ENCODE peak calls at places on chromosomes 5 and 9, in ten cellular contexts. Y is ascending aorta, S is IMR-90, B is SK-N-SH, W is psoas muscle, V is fibroblast of mammary gland, P is ovary, Z is stomach, L is cardiac fibroblast, H is adrenal gland. U is an unnamed sample.
A peak's percentile ranks its signal among the peaks of the same experiment; 100 is the strongest.

GRCh38 chr9:134010774-134011173 is 14.5 kb upstream of the BRD3OS start:
- DNase-seq in Y (no peak), S (no peak), B (peak; percentile 66), W (no peak), V (no peak), P (no peak), Z (peak; percentile 77), L (peak; percentile 26), H (peak; percentile 82), U (no peak)

GRCh38 chr9:101711330-101711941 is 27.0 kb downstream of the GRIN3A start:
- DNase-seq in Y (no peak), S (no peak), B (peak; percentile 30), W (no peak), V (peak; percentile 8), P (no peak), Z (no peak), L (no peak), H (no peak), U (no peak)

GRCh38 chr5:104363567-104363966 is 801.0 kb upstream of the NUDT12 start:
- DNase-seq in Y (no peak), S (no peak), B (no peak), W (no peak), V (no peak), P (no peak), Z (no peak), L (no peak), H (no peak), U (no peak)

GRCh38 chr5:133978943-133979342 is 10.5 kb upstream of the C5orf15 start:
- DNase-seq in Y (no peak), S (no peak), B (no peak), W (no peak), V (no peak), P (no peak), Z (no peak), L (no peak), H (no peak), U (no peak)

GRCh38 chr5:143889986-143890385 is 78.0 kb downstream of the HMHB1 start:
- DNase-seq in Y (no peak), S (peak; percentile 49), B (no peak), W (no peak), V (peak; percentile 42), P (no peak), Z (no peak), L (peak; percentile 74), H (no peak), U (no peak)

GRCh38 chr9:111102793-111103474 is 64.7 kb upstream of the LPAR1 start:
- DNase-seq in Y (no peak), S (peak; percentile 31), B (no peak), W (no peak), V (peak; percentile 68), P (no peak), Z (no peak), L (peak; percentile 10), H (no peak), U (no peak)

GRCh38 chr9:120978987-120979386 is 52.4 kb upstream of the TRAF1 start:
- DNase-seq in Y (no peak), S (no peak), B (no peak), W (no peak), V (no peak), P (no peak), Z (no peak), L (no peak), H (no peak), U (no peak)

GRCh38 chr9:35757527-35758275 is 3.6 kb upstream of the MSMP start:
- DNase-seq in Y (no peak), S (no peak), B (peak; percentile 72), W (no peak), V (no peak), P (no peak), Z (no peak), L (peak; percentile 11), H (peak; percentile 50), U (no peak)

DNA sequence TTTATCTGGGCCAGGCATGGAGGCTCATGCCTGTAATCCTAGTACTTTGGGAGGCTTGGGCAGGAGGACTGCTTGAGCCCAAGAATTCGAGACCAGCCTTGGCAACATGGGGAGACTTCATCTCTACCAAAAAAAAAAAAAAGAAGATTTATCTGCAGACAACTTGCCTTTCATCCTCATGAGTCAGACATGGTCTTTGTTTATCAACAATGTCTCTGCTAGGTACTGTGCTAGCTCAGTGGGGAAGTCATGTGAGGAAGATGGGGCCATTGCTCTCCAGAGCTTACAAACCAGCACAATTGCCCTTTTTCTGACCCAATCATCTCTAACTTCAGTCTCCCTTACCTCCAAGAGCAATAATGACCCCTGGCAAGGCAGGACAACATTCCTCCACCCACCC is 1.6 kb downstream of the URM1 start:
- DNase-seq in Y (no peak), S (peak; percentile 68), B (no peak), W (no peak), V (peak; percentile 57), P (no peak), Z (no peak), L (no peak), H (no peak), U (no peak)
- H3K4me3 ChIP-seq in Y (no peak overlapping the region), S (no peak overlapping the region), B (no peak overlapping the region), W (peak overlapping the region; percentile 87), V (no peak overlapping the region), P (no peak overlapping the region), Z (peak overlapping the region; percentile 92), L (no peak overlapping the region), H (no peak overlapping the region), U (peak overlapping the region; percentile 99)

GRCh38 chr9:137620581-137620980 is 1.8 kb downstream of the EHMT1 start:
- DNase-seq in Y (no peak), S (no peak), B (no peak), W (no peak), V (no peak), P (no peak), Z (no peak), L (no peak), H (no peak), U (no peak)

GRCh38 chr9:137615387-137615871 is 3.4 kb upstream of the EHMT1 start:
- DNase-seq in Y (no peak), S (no peak), B (no peak), W (no peak), V (no peak), P (no peak), Z (no peak), L (no peak), H (peak; percentile 85), U (no peak)

GRCh38 chr9:137621131-137621757 is 2.4 kb downstream of the EHMT1 start:
- DNase-seq in Y (no peak), S (no peak), B (no peak), W (no peak), V (peak; percentile 33), P (no peak), Z (no peak), L (peak; percentile 35), H (peak; percentile 21), U (no peak)

GRCh38 chr9:137619240-137620090 is 660 bp downstream of the EHMT1 start:
- DNase-seq in Y (no peak), S (peak; percentile 36), B (no peak), W (peak; percentile 64), V (peak; percentile 49), P (peak; percentile 59), Z (peak; percentile 42), L (peak; percentile 59), H (peak; percentile 58), U (no peak)

DNA sequence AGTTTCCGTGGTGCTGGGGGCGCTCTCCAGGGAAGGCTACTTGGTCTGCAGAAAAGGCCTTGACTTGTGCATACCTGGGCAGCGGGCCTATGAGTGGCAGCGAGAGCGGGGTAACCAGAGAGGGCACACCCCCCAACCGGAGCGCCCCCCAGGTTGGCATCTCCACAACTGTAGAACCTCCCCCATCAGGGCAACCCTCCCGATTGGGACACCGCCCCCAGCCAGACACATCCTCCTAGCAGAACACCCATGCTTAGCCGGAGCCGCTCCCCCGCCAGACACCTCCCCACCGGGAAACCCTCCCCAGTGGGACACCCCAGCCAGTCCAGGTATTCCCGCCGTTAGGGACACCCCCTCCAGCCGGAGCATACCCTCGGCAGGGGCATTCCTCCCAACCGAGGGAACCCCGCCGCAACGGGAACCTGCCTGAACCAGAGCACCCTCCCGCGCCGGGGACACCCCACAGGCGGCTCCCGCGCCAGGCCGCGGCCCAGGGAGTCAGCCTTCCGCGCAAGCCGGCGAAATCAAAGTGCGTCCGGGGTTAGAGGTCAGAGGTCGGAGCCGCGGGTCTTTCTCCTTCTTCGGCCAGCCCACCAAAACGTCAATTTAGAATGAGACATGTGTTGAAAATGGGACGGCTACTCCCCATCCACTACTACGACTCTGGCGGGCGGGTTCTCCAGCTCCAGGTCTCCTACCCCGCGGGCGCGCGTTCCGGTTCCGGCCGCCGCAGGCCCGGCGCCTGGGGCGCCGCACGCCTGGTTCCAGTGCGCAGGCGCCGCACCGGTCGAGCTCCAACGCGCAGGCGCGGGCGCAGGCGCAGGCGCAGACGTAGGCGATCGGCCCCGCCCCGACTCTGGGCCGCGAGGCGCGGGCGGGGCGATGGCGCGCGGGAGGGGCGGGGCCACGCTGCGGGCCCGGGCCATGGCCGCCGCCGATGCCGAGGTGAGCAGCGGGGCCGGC is at the start of gene EHMT1:
- DNase-seq in Y (peak; percentile 41), S (peak; percentile 74), B (peak; percentile 99), W (peak; percentile 94), V (peak; percentile 75), P (peak; percentile 95), Z (peak; percentile 91), L (peak; percentile 88), H (peak; percentile 88), U (no peak)
- TF ChIP-seq CTCF in Y (no peak), S (peak; percentile 2), B (no peak), W (no peak), V (no peak), P (no peak), Z (no peak), L (no peak), H (no peak), U (no peak)

GRCh38 chr9:135896626-135897025 is 10.7 kb downstream of the CAMSAP1 start:
- DNase-seq in Y (no peak), S (no peak), B (no peak), W (no peak), V (no peak), P (no peak), Z (no peak), L (no peak), H (no peak), U (no peak)
- H3K4me3 ChIP-seq in Y (no peak overlapping the region), S (no peak overlapping the region), B (no peak overlapping the region), W (no peak overlapping the region), V (no peak overlapping the region), P (no peak overlapping the region), Z (no peak overlapping the region), L (no peak overlapping the region), H (no peak overlapping the region), U (no peak overlapping the region)

GRCh38 chr5:1005362-1005851 is 3.2 kb upstream of the NKD2 start:
- DNase-seq in Y (peak; percentile 4), S (no peak), B (no peak), W (peak; percentile 41), V (no peak), P (peak; percentile 38), Z (peak; percentile 21), L (no peak), H (peak; percentile 12), U (no peak)

GRCh38 chr5:1005904-1006655 is 2.5 kb upstream of the NKD2 start:
- DNase-seq in Y (peak; percentile 4), S (no peak), B (no peak), W (no peak), V (no peak), P (peak; percentile 24), Z (no peak), L (no peak), H (peak; percentile 7), U (no peak)

GRCh38 chr5:1003296-1003937 is 5.2 kb upstream of the NKD2 start:
- DNase-seq in Y (peak; percentile 6), S (no peak), B (no peak), W (peak; percentile 60), V (peak; percentile 29), P (peak; percentile 38), Z (peak; percentile 26), L (no peak), H (peak; percentile 15), U (no peak)

GRCh38 chr5:1006656-1007071 is 1.9 kb upstream of the NKD2 start:
- DNase-seq in Y (no peak), S (no peak), B (no peak), W (no peak), V (no peak), P (peak; percentile 21), Z (peak; percentile 16), L (no peak), H (peak; percentile 5), U (no peak)

GRCh38 chr5:1004598-1005361 is 3.8 kb upstream of the NKD2 start:
- DNase-seq in Y (peak; percentile 18), S (peak; percentile 16), B (peak; percentile 78), W (peak; percentile 87), V (peak; percentile 54), P (peak; percentile 71), Z (peak; percentile 66), L (peak; percentile 54), H (peak; percentile 75), U (no peak)
- TF ChIP-seq CTCF in Y (no peak), S (peak; percentile 36), B (no peak), W (peak; percentile 35), V (peak; percentile 12), P (no peak), Z (no peak), L (peak; percentile 44), H (no peak), U (peak; percentile 9)